ENCODE peak calls at places on chromosomes 3 and 15, in nine cellular contexts. N is K562, C is HepG2, A is HCT116, L is A549, S is H1, U is endothelial cell of umbilical vein, O is SK-N-SH, J is GM12878. Z is an unnamed sample.

GRCh38 chr3:78734048-78734637 is 1033.7 kb downstream of the ROBO1 start:
- DNase-seq in N (no peak), C (no peak), A (no peak), L (no peak), S (no peak), U (no peak), O (no peak), J (no peak), Z (no peak)

GRCh38 chr3:81760215-81760614 is 1.2 kb downstream of the GBE1 start:
- DNase-seq in N (no peak), C (no peak), A (no peak), L (no peak), S (no peak), U (peak), O (no peak), J (no peak), Z (peak)

GRCh38 chr3:61600195-61600594 is 38.8 kb downstream of the PTPRG start:
- DNase-seq in N (no peak), C (peak), A (no peak), L (no peak), S (no peak), U (no peak), O (no peak), J (no peak), Z (no peak)

GRCh38 chr3:25830373-25831305 is 40.7 kb downstream of the OXSM start:
- DNase-seq in N (no peak), C (no peak), A (no peak), L (no peak), S (no peak), U (no peak), O (peak), J (no peak), Z (no peak)

GRCh38 chr3:2978977-2979732 is 131.0 kb downstream of the IL5RA start:
- DNase-seq in N (no peak), C (no peak), A (no peak), L (no peak), S (peak), U (no peak), O (no peak), J (no peak), Z (no peak)

GRCh38 chr3:117278424-117279190 is 569.0 kb downstream of the TUSC7 start:
- DNase-seq in N (no peak), C (peak), A (peak), L (peak), S (no peak), U (peak), O (peak), J (peak), Z (no peak)

GRCh38 chr15:65529754-65530317 is 427 bp upstream of the HACD3 start:
- DNase-seq in N (no peak), C (no peak), A (no peak), L (no peak), S (no peak), U (no peak), O (no peak), J (no peak), Z (no peak)

GRCh38 chr3:37417297-37418082 is 243.1 kb upstream of the LRRFIP2 start:
- DNase-seq in N (peak), C (peak), A (no peak), L (no peak), S (no peak), U (no peak), O (no peak), J (no peak), Z (no peak)

GRCh38 chr3:160403796-160404510 is 4.5 kb downstream of the SMC4 start:
- DNase-seq in N (no peak), C (no peak), A (no peak), L (no peak), S (no peak), U (peak), O (no peak), J (no peak), Z (no peak)

GRCh38 chr3:129402210-129402609 is 26.2 kb downstream of the EFCAB12 start:
- DNase-seq in N (no peak), C (no peak), A (no peak), L (no peak), S (no peak), U (no peak), O (no peak), J (no peak), Z (no peak)

GRCh38 chr3:135038191-135038590 is 243.1 kb downstream of the EPHB1 start:
- DNase-seq in N (no peak), C (no peak), A (no peak), L (no peak), S (no peak), U (no peak), O (no peak), J (no peak), Z (no peak)

GRCh38 chr15:83398591-83398990 is 48.5 kb upstream of the SH3GL3 start:
- DNase-seq in N (no peak), C (no peak), A (no peak), L (no peak), S (no peak), U (no peak), O (no peak), J (no peak), Z (no peak)

GRCh38 chr15:100918034-100918689 is 995 bp upstream of the LRRK1 start:
- DNase-seq in N (peak), C (peak), A (peak), L (peak), S (no peak), U (peak), O (peak), J (no peak), Z (peak)

GRCh38 chr15:23467110-23467600 is 20.1 kb upstream of the GOLGA6L2 start:
- DNase-seq in N (no peak), C (peak), A (peak), L (peak), S (no peak), U (peak), O (peak), J (no peak), Z (peak)

GRCh38 chr3:26964836-26965235 is 342.3 kb downstream of the LRRC3B start:
- DNase-seq in N (no peak), C (no peak), A (no peak), L (no peak), S (no peak), U (no peak), O (no peak), J (no peak), Z (no peak)

GRCh38 chr15:50066202-50066601 is 52.8 kb downstream of the ATP8B4 start:
- DNase-seq in N (no peak), C (no peak), A (no peak), L (peak), S (no peak), U (no peak), O (no peak), J (no peak), Z (peak)

GRCh38 chr3:178568152-178568753 is 32.0 kb downstream of the KCNMB2 start:
- DNase-seq in N (no peak), C (no peak), A (no peak), L (no peak), S (no peak), U (no peak), O (no peak), J (no peak), Z (no peak)

GRCh38 chr3:50675179-50676030 is 678 bp downstream of the DOCK3 start:
- DNase-seq in N (peak), C (no peak), A (no peak), L (no peak), S (no peak), U (no peak), O (peak), J (no peak), Z (peak)

GRCh38 chr3:16908006-16908405 is 23.3 kb downstream of the PLCL2 start:
- DNase-seq in N (no peak), C (no peak), A (no peak), L (no peak), S (no peak), U (peak), O (no peak), J (no peak), Z (no peak)

GRCh38 chr3:35393916-35394315 is 245.4 kb upstream of the ARPP21 start:
- DNase-seq in N (no peak), C (no peak), A (no peak), L (no peak), S (peak), U (no peak), O (peak), J (no peak), Z (no peak)

GRCh38 chr15:89746386-89746974 is 4.6 kb downstream of the MESP1 start:
- DNase-seq in N (no peak), C (no peak), A (no peak), L (peak), S (no peak), U (no peak), O (no peak), J (no peak), Z (no peak)

GRCh38 chr3:115975353-115975752 is 352.0 kb downstream of the GAP43 start:
- DNase-seq in N (no peak), C (peak), A (no peak), L (peak), S (no peak), U (no peak), O (no peak), J (no peak), Z (no peak)

DNA sequence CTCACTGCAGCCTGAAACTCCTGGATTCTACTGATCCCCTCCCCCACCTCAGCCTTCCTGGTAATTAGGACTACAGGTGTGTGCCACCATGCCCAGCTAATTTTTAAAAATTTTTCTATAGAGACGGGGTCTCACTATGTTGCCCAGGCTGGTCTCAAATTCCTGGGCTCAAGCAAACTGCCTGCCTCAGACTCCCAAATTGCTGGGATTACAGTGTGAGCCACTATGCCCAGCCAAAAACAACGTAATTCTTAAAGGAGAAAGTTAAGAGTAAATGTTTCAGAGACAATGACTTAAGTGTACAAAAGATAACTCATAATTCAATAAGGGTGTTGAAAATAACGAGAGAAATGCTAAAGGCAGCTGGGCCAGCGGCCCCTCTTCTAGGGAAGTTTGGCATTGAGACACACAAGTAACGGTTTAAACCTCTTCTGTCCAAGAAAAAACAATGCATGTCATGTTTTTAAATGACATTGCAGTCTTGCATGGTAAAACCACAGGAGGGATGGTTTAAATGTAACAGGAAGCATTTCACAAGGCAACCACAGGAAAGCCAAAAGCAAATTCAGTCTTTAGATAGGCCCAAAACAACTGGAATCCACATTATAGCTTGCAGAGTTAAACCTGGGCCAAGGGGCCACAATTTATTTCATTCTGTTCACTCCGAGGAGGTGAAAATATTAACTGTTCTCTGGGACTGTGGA is 5.1 kb downstream of the PROK2 start:
- DNase-seq in N (no peak), C (no peak), A (no peak), L (no peak), S (no peak), U (no peak), O (no peak), J (no peak), Z (peak)
- H3K4me3 ChIP-seq in N (no peak), C (no peak), A (no peak), L (no peak), S (no peak), U (no peak), O (no peak), J (no peak), Z (peak)

GRCh38 chr3:151219056-151219455 is 16.0 kb upstream of the GPR171 start:
- DNase-seq in N (no peak), C (no peak), A (peak), L (peak), S (no peak), U (no peak), O (no peak), J (no peak), Z (no peak)
- TF ChIP-seq MAX in N (no peak), C (no peak), A (no peak), L (no peak), S (no peak), U (no peak), O (no peak), J (no peak), Z (no peak)

DNA sequence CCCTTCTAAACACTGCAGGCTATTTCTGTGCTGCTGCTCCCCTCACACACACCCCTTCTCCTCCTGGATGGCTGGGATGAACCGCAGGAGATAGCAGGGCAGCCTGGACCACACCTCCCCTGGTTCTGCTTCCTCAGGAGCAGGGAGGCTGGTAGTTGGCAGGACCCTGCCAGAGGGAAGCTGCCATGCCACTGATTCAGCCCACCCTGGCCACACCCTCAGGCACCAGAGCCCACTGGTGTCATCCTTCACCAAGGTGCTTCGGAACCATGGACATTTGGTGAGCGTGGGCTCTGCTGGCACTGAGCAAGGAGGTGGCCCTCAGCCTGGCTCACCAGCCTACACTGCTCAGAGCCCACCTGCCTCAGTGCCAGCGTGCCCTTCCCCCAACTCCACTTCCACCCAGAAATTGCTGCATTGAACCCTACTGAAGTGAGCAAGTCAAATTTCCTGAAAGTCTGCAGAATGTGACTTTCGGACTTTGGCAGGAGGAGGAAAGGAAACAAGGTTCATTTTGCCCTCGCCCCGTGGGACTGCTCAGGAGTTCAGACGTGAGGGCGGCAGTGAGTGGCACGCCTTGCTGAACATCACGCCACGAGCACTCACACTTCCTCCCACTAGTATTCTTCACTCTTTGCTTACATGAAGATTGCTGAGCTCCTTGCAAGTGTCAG is 26.3 kb downstream of the BMF start:
- DNase-seq in N (no peak), C (no peak), A (no peak), L (no peak), S (no peak), U (peak), O (peak), J (no peak), Z (no peak)
- H3K4me3 ChIP-seq in N (no peak), C (peak), A (no peak), L (no peak), S (peak), U (no peak), O (no peak), J (peak), Z (peak)

GRCh38 chr3:9745521-9745920 is 4.2 kb upstream of the OGG1 start:
- DNase-seq in N (no peak), C (no peak), A (no peak), L (no peak), S (no peak), U (no peak), O (no peak), J (no peak), Z (no peak)

GRCh38 chr3:9749333-9749662 is 454 bp upstream of the OGG1 start:
- DNase-seq in N (no peak), C (no peak), A (no peak), L (no peak), S (no peak), U (no peak), O (no peak), J (no peak), Z (no peak)

GRCh38 chr3:9749663-9750555 is at the start of gene OGG1:
- DNase-seq in N (peak), C (peak), A (peak), L (peak), S (peak), U (peak), O (peak), J (peak), Z (peak)

GRCh38 chr3:9746330-9746729 is 3.4 kb upstream of the OGG1 start:
- DNase-seq in N (no peak), C (no peak), A (no peak), L (no peak), S (no peak), U (peak), O (no peak), J (no peak), Z (no peak)

GRCh38 chr3:9747267-9747666 is 2.5 kb upstream of the OGG1 start:
- DNase-seq in N (no peak), C (no peak), A (no peak), L (no peak), S (no peak), U (peak), O (no peak), J (no peak), Z (peak)
- TF ChIP-seq MAX in N (no peak), C (no peak), A (no peak), L (no peak), S (no peak), U (no peak), O (no peak), J (no peak), Z (no peak)

GRCh38 chr15:77071338-77072223 is 672 bp upstream of the TSPAN3 start:
- DNase-seq in N (no peak), C (no peak), A (no peak), L (no peak), S (no peak), U (no peak), O (no peak), J (no peak), Z (no peak)

GRCh38 chr15:77076325-77076915 is 5.5 kb upstream of the TSPAN3 start:
- DNase-seq in N (no peak), C (no peak), A (no peak), L (no peak), S (no peak), U (no peak), O (no peak), J (no peak), Z (no peak)

GRCh38 chr15:77070500-77071337 is at the start of gene TSPAN3:
- DNase-seq in N (peak), C (peak), A (peak), L (peak), S (peak), U (peak), O (peak), J (peak), Z (peak)

GRCh38 chr15:77074350-77074749 is 3.4 kb upstream of the TSPAN3 start:
- DNase-seq in N (no peak), C (no peak), A (no peak), L (no peak), S (no peak), U (no peak), O (no peak), J (no peak), Z (no peak)

GRCh38 chr15:77075528-77075927 is 4.6 kb upstream of the TSPAN3 start:
- DNase-seq in N (no peak), C (peak), A (no peak), L (no peak), S (no peak), U (no peak), O (no peak), J (no peak), Z (no peak)
- H3K4me3 ChIP-seq in N (no peak), C (no peak), A (no peak), L (no peak), S (no peak), U (no peak), O (no peak), J (no peak), Z (no peak)

GRCh38 chr3:124601189-124601588 is 129.1 kb upstream of the UMPS start:
- DNase-seq in N (no peak), C (no peak), A (no peak), L (no peak), S (no peak), U (no peak), O (no peak), J (no peak), Z (no peak)
- TF ChIP-seq MAX in N (no peak), C (no peak), A (no peak), L (no peak), S (no peak), U (no peak), O (no peak), J (no peak), Z (no peak)